ENCODE peak calls at places on chromosome 12, in nine cellular contexts. P is uterus; N is putamen; Y is AG09319; S is smooth muscle cell of the brain vasculature; D is head of caudate nucleus; R is T-helper 2 cell; I is stimulated activated CD4-positive, alpha-beta T cell treated with anti-CD3 and anti-CD28 coated beads, TNF-alpha, amount 100 ng/mL, for 24 hours; V is H7. G is an unnamed sample.

GRCh38 chr12:121516437-121517011 is 64.3 kb downstream of the KDM2B start:
- DNase-seq in V (peak), Y (no peak), N (no peak), R (no peak), D (no peak), I (no peak), P (no peak), S (no peak), G (no peak)

GRCh38 chr12:9319842-9320173 is 111.6 kb upstream of the PZP start:
- DNase-seq in Y (no peak), D (no peak), V (no peak), N (no peak), S (no peak), I (no peak), P (no peak), R (no peak), G (no peak)

GRCh38 chr12:124195226-124195938 is 99.5 kb upstream of the RFLNA start:
- DNase-seq in I (no peak), P (no peak), D (no peak), S (no peak), N (no peak), R (no peak), Y (no peak), V (no peak), G (no peak)

GRCh38 chr12:42473130-42473529 is 116.4 kb downstream of the PRICKLE1 start:
- DNase-seq in N (no peak), P (no peak), S (no peak), R (no peak), V (no peak), D (no peak), Y (no peak), I (no peak), G (no peak)

GRCh38 chr12:46983959-46984833 is 95.2 kb upstream of the PCED1B start:
- DNase-seq in S (peak), D (no peak), R (no peak), P (no peak), I (peak), N (no peak), V (peak), Y (no peak), G (peak)

GRCh38 chr12:110108309-110109036 is 15.7 kb upstream of the IFT81 start:
- DNase-seq in S (no peak), D (no peak), P (no peak), V (no peak), R (no peak), N (no peak), Y (no peak), I (no peak), G (no peak)

GRCh38 chr12:85794551-85794950 is 41.7 kb downstream of the RASSF9 start:
- DNase-seq in V (no peak), S (no peak), R (no peak), P (no peak), Y (no peak), I (no peak), D (no peak), N (no peak), G (no peak)

GRCh38 chr12:70255311-70255710 is 12.1 kb downstream of the CNOT2 start:
- DNase-seq in S (no peak), I (no peak), D (no peak), Y (no peak), P (no peak), N (no peak), R (no peak), V (no peak), G (no peak)

GRCh38 chr12:20601668-20602280 is 93.4 kb upstream of the SLCO1C1 start:
- DNase-seq in I (no peak), Y (no peak), R (no peak), S (no peak), V (no peak), P (no peak), N (peak), D (no peak), G (no peak)

GRCh38 chr12:54870617-54871016 is 16.3 kb downstream of the MUCL1 start:
- DNase-seq in S (no peak), R (no peak), N (no peak), V (no peak), I (no peak), Y (no peak), D (no peak), P (no peak), G (no peak)

GRCh38 chr12:131260251-131260905 is 306.7 kb downstream of the ADGRD1 start:
- DNase-seq in D (no peak), Y (no peak), P (no peak), N (no peak), S (no peak), R (no peak), V (no peak), I (no peak), G (no peak)

GRCh38 chr12:97968641-97969171 is 506.1 kb downstream of the RMST start:
- DNase-seq in D (no peak), Y (no peak), I (no peak), N (peak), S (no peak), P (no peak), R (no peak), V (no peak), G (no peak)

GRCh38 chr12:114684098-114684869 is at the start of gene TBX3:
- DNase-seq in N (peak), S (peak), P (peak), D (peak), V (peak), R (peak), I (peak), Y (peak), G (peak)

GRCh38 chr12:57504033-57504432 is 16.2 kb downstream of the MARS1 start:
- DNase-seq in Y (no peak), V (no peak), R (no peak), I (no peak), S (no peak), D (no peak), P (no peak), N (no peak), G (no peak)

GRCh38 chr12:94271351-94271750 is 123.0 kb downstream of the PLXNC1 start:
- DNase-seq in R (no peak), P (no peak), N (no peak), Y (no peak), S (no peak), V (no peak), D (no peak), I (no peak), G (no peak)

GRCh38 chr12:3545121-3545796 is 54.3 kb downstream of the PRMT8 start:
- DNase-seq in P (no peak), N (no peak), D (no peak), S (no peak), I (no peak), V (no peak), Y (no peak), R (no peak), G (no peak)

GRCh38 chr12:121532503-121533390 is 48.1 kb downstream of the KDM2B start:
- DNase-seq in D (no peak), R (no peak), Y (peak), P (no peak), V (no peak), S (no peak), N (no peak), I (no peak), G (no peak)

GRCh38 chr12:1047898-1048660 is 57.1 kb downstream of the ERC1 start:
- DNase-seq in V (no peak), P (no peak), Y (no peak), S (no peak), I (no peak), N (peak), D (no peak), R (no peak), G (no peak)

G was measured in brain pericyte.